ENCODE peak calls at places on chromosomes 16 and 17, in six cellular contexts. Z is foreskin fibroblast, W is coronary artery, U is A549, A is IMR-90, R is SK-N-SH. K is an unnamed sample.

GRCh38 chr17:49575524-49576120 is at the start of gene NXPH3:
- DNase-seq in Z (peak), W (peak), U (peak), A (peak), R (peak), K (peak)

GRCh38 chr16:21026846-21027245 is 123.8 kb downstream of the DNAH3 start:
- DNase-seq in Z (no peak), W (no peak), U (no peak), A (no peak), R (no peak), K (no peak)

GRCh38 chr16:84072014-84072413 is 29.4 kb upstream of the SLC38A8 start:
- DNase-seq in Z (peak), W (no peak), U (no peak), A (peak), R (no peak), K (peak)

GRCh38 chr16:4071686-4072561 is 44.3 kb downstream of the ADCY9 start:
- DNase-seq in Z (no peak), W (no peak), U (no peak), A (no peak), R (no peak), K (peak)

GRCh38 chr16:79181419-79181818 is 419.1 kb downstream of the MAF start:
- DNase-seq in Z (no peak), W (no peak), U (no peak), A (no peak), R (no peak), K (peak)

GRCh38 chr16:726438-727290 is at the start of the genes CCDC78 and HAGHL:
- DNase-seq in Z (peak), W (no peak), U (no peak), A (peak), R (peak), K (peak)

GRCh38 chr16:3681206-3681605 is 26.7 kb downstream of the DNASE1 start:
- DNase-seq in Z (no peak), W (no peak), U (no peak), A (no peak), R (no peak), K (no peak)

GRCh38 chr16:11240636-11241473 is 15.1 kb downstream of the SOCS1 start:
- DNase-seq in Z (no peak), W (no peak), U (no peak), A (no peak), R (no peak), K (no peak)

GRCh38 chr16:12113581-12114375 is 137.2 kb downstream of the SNX29 start:
- DNase-seq in Z (peak), W (no peak), U (no peak), A (no peak), R (peak), K (no peak)

GRCh38 chr16:47198180-47198575 is 54.4 kb upstream of the NETO2 start:
- DNase-seq in Z (no peak), W (no peak), U (no peak), A (no peak), R (no peak), K (peak)

GRCh38 chr17:46769531-46770438 is 48.7 kb downstream of the WNT3 start:
- DNase-seq in Z (peak), W (no peak), U (no peak), A (no peak), R (peak), K (peak)

GRCh38 chr16:77660311-77660710 is 62.0 kb upstream of the NUDT7 start:
- DNase-seq in Z (peak), W (no peak), U (peak), A (peak), R (peak), K (peak)

GRCh38 chr17:21263351-21263750 is 10.1 kb upstream of the NATD1 start:
- DNase-seq in Z (peak), W (no peak), U (no peak), A (peak), R (no peak), K (peak)

GRCh38 chr16:56625140-56625942 is at the start of gene MT1E:
- DNase-seq in Z (peak), W (peak), U (no peak), A (peak), R (peak), K (peak)

GRCh38 chr16:68074850-68075249 is 10.3 kb upstream of the NFATC3 start:
- DNase-seq in Z (no peak), W (no peak), U (no peak), A (no peak), R (no peak), K (no peak)

GRCh38 chr17:49455226-49455968 is 39.7 kb upstream of the NGFR start:
- DNase-seq in Z (peak), W (no peak), U (no peak), A (no peak), R (peak), K (no peak)

GRCh38 chr17:72358465-72358864 is 237.6 kb downstream of the SOX9 start:
- DNase-seq in Z (peak), W (no peak), U (peak), A (peak), R (no peak), K (peak)

GRCh38 chr16:87461466-87461975 is 31.3 kb downstream of the ZCCHC14 start:
- DNase-seq in Z (peak), W (no peak), U (peak), A (no peak), R (no peak), K (peak)

GRCh38 chr16:78437352-78437968 is 338.0 kb downstream of the WWOX start:
- DNase-seq in Z (peak), W (no peak), U (peak), A (peak), R (peak), K (peak)

GRCh38 chr17:12134101-12134500 is 113.4 kb downstream of the MAP2K4 start:
- DNase-seq in Z (no peak), W (no peak), U (no peak), A (no peak), R (no peak), K (no peak)

GRCh38 chr16:10562361-10562899 is 18.0 kb downstream of the EMP2 start:
- DNase-seq in Z (peak), W (no peak), U (no peak), A (no peak), R (no peak), K (no peak)

GRCh38 chr16:57994778-57995177 is 5.7 kb downstream of the ZNF319 start:
- DNase-seq in Z (peak), W (no peak), U (peak), A (peak), R (peak), K (peak)

GRCh38 chr17:39979865-39980401 is 674 bp upstream of the PSMD3 start:
- DNase-seq in Z (peak), W (no peak), U (peak), A (peak), R (peak), K (peak)

GRCh38 chr16:75005697-75006096 is 6.9 kb downstream of the ZNRF1 start:
- DNase-seq in Z (no peak), W (no peak), U (no peak), A (no peak), R (no peak), K (no peak)

GRCh38 chr17:64777413-64778101 is 115.5 kb upstream of the SMURF2 start:
- DNase-seq in Z (peak), W (no peak), U (no peak), A (no peak), R (peak), K (no peak)

GRCh38 chr16:3971706-3972105 is 91.2 kb upstream of the CREBBP start:
- DNase-seq in Z (peak), W (no peak), U (no peak), A (peak), R (no peak), K (no peak)

GRCh38 chr17:3679186-3680126 is 10.8 kb downstream of the EMC6 start:
- DNase-seq in Z (no peak), W (no peak), U (no peak), A (no peak), R (no peak), K (no peak)

GRCh38 chr16:81532491-81533174 is 88.0 kb downstream of the CMIP start:
- DNase-seq in Z (no peak), W (no peak), U (peak), A (no peak), R (no peak), K (no peak)

GRCh38 chr17:74780443-74781238 is 4.5 kb upstream of the NAT9 start:
- DNase-seq in Z (peak), W (no peak), U (peak), A (no peak), R (peak), K (peak)

GRCh38 chr16:75064403-75065148 is 52.0 kb downstream of the LDHD start:
- DNase-seq in Z (no peak), W (no peak), U (no peak), A (peak), R (no peak), K (no peak)

GRCh38 chr17:83178533-83179201 is 99.3 kb downstream of the METRNL start:
- DNase-seq in Z (no peak), W (peak), U (no peak), A (no peak), R (no peak), K (no peak)

GRCh38 chr17:19646788-19647696 is 1.5 kb upstream of the ALDH3A2 start:
- DNase-seq in Z (peak), W (no peak), U (peak), A (no peak), R (no peak), K (peak)

GRCh38 chr16:20811889-20812439 is 5.6 kb downstream of the REXO5 start:
- DNase-seq in Z (no peak), W (no peak), U (no peak), A (no peak), R (no peak), K (no peak)

GRCh38 chr17:28282596-28282995 is 36.4 kb upstream of the TMEM97 start:
- DNase-seq in Z (peak), W (no peak), U (peak), A (peak), R (no peak), K (peak)

GRCh38 chr16:627458-628239 is 3.1 kb upstream of the WFIKKN1 start:
- DNase-seq in Z (no peak), W (no peak), U (peak), A (no peak), R (no peak), K (peak)

GRCh38 chr17:17346428-17347233 is 43.5 kb downstream of the NT5M start:
- DNase-seq in Z (no peak), W (peak), U (no peak), A (no peak), R (peak), K (no peak)

GRCh38 chr16:15457958-15458357 is 23.6 kb downstream of the BMERB1 start:
- DNase-seq in Z (no peak), W (no peak), U (no peak), A (no peak), R (no peak), K (no peak)
- TF ChIP-seq CTCF in Z (no peak), W (no peak), U (no peak), A (no peak), R (no peak), K (no peak)

GRCh38 chr16:86288716-86289294 is 221.5 kb upstream of the FOXF1 start:
- DNase-seq in Z (no peak), W (no peak), U (no peak), A (no peak), R (no peak), K (no peak)
- H3K4me3 ChIP-seq in Z (no peak), W (no peak), U (no peak), A (no peak), R (no peak), K (no peak)

GRCh38 chr17:16215273-16215964 is at the start of gene NCOR1:
- DNase-seq in Z (peak), W (peak), U (peak), A (peak), R (peak), K (peak)
- TF ChIP-seq CTCF in Z (peak), W (peak), U (peak), A (peak), R (peak), K (peak)

DNA sequence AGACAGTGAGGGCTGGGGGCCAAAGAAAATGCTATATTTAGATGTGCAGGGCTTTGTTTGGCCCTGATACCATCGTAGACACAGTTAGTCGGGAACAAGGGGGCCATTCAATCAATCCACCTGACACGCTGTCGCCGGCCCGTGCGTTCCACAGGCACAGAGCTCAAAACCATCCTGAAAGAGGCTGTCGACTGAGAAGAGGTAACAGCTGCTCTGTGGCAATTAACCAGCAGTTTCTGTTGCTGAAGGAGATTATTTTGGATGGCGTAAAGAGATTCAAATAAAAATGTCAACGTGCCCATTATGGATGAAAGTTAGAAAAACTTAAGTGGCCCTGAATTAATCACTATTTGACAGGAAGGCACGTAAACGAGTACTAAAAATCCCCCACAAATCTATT is 276.2 kb upstream of the IRX5 start:
- DNase-seq in Z (no peak), W (no peak), U (no peak), A (no peak), R (no peak), K (no peak)
- H3K4me3 ChIP-seq in Z (no peak), W (peak), U (no peak), A (no peak), R (no peak), K (no peak)

DNA sequence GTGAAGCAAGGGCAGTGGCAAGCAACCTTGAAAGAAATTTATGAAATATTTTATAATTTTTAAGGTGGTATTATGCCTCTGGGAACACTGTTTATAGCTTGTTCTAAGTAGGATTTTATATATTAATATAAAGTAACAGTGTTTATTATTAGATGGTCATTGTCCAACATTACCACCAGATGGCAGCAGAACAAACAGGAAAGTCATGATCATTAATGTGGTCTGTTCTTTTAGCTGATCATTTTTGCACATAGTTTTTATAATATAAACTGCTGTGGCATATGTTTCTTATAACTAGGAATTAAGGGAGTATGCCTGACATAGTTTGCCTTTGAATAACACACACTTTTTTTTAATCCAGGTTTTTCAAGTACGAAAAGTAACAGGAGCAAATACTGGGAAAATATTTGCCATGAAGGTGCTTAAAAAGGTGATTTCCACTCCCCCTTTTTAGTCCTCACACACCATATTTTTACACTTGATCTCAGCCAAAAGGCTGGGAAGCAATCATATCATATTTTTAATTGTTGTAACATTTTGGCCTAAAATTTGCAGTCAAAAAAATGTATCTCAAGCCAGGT is 21.4 kb downstream of the RPS6KB1 start:
- DNase-seq in Z (peak), W (no peak), U (peak), A (peak), R (peak), K (peak)
- TF ChIP-seq CTCF in Z (peak), W (peak), U (peak), A (peak), R (peak), K (peak)

DNA sequence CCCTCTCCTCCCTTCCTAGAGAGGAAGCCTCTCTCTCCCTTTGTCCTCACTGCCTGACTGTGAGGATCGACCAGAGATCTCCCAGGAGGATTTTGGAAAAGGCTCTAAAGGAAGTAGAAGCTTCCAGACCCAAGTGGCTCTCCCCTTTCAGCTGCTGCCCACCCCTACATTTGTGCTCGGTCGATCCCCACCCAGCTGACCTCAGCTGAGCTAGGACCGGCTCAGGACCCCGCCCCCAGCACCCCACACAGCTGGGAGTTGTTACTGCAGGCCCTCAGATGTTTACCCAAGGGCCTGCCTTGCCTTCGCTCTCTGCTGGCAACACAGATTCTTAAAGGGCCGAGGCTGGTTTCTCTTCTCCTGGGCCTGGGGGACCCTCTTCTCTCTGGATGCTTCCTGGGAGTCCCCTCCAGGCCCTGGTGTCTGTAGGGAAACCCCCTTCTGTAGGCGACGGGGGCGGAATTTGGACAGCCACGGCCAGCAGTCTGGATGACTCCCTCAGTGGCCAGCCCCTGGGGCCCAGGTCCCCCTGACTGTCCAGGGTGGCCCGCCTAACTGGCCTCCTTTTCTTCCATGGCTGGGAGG is 26.9 kb upstream of the TIMP2 start:
- DNase-seq in Z (peak), W (no peak), U (no peak), A (peak), R (no peak), K (no peak)
- H3K4me3 ChIP-seq in Z (no peak), W (no peak), U (no peak), A (no peak), R (no peak), K (no peak)

DNA sequence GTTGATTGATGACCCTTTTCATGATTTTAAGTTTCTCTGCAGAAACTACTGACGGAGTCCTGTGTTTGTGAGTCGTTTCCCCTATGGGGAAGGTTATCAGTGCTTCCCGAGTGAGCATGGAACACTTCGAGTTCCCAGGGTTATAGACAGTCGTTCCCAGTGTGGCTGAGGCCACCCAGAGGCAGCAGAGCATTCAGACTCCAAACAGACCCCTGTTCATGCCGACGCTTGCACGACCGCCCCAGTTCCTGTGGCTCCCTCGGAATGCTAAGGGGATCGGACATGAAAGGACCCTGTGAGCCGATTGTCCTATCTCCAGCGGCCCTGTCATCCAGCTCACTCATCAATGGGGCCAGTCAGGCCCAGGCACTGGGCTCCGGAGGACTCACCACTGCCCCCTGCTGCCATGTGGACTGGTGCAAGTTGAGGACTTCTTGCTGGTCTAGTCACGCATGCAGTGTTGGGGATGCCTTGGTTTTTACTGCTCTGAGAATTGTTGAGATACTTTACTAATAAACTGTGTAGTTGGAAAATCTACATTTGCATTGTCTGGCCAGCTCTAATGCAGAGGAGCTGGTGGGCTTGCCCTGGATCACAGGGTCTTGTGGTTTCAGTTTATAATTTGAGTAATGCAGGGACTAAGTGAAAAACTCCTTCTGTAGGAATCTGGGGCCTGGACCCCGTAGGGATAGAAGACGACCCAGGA is 3.1 kb upstream of the RPL13 start:
- DNase-seq in Z (peak), W (no peak), U (peak), A (peak), R (peak), K (peak)
- TF ChIP-seq CTCF in Z (peak), W (peak), U (peak), A (peak), R (peak), K (peak)

DNA sequence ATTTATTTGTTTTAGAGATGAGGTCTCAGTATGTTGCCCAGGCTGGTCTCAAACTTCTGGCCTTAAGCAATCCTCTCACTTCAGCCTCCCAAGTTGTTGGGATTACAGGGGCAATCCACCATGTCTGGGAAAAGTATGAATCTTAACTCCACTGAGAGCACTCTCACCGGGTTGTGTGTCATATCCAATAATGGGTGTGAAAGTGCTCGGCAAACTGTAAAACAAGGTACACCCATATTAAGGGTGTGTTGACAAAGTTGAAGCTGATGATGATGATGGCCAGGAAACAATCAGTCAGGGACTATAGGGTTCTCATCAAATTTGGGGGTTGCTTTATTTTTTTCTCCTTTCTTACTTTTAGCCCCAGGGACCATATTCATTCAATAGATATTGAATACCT is 25.3 kb upstream of the TMC5 start:
- DNase-seq in Z (no peak), W (no peak), U (no peak), A (no peak), R (no peak), K (no peak)
- H3K4me3 ChIP-seq in Z (no peak), W (no peak), U (no peak), A (no peak), R (no peak), K (no peak)